ENCODE peak calls at places on chromosome 2, in nine cellular contexts. M is RKO; O is progenitor cell of endocrine pancreas; U is NCI-H1105; S is dorsolateral prefrontal cortex; H is T-cell; B is lower lobe of right lung; L is cardiac muscle cell; N is effector memory CD8-positive, alpha-beta T cell. Z is an unnamed sample.

GRCh38 chr2:95015261-95015918 is 10.1 kb upstream of the MAL start:
- DNase-seq in M (no peak), N (no peak), S (no peak), L (no peak), U (no peak), O (no peak), B (no peak), H (no peak), Z (no peak)

GRCh38 chr2:25479761-25480160 is 138.0 kb upstream of the DNMT3A start:
- DNase-seq in M (no peak), O (no peak), B (no peak), N (no peak), L (peak), S (peak), H (no peak), U (no peak), Z (no peak)

GRCh38 chr2:201362396-201362795 is 5.3 kb upstream of the FLACC1 start:
- DNase-seq in M (no peak), U (no peak), L (no peak), H (no peak), B (no peak), N (no peak), O (no peak), S (no peak), Z (no peak)

GRCh38 chr2:235836416-235837042 is 331.7 kb downstream of the GBX2 start:
- DNase-seq in O (no peak), H (no peak), B (no peak), N (no peak), S (no peak), U (no peak), L (peak), M (no peak), Z (no peak)

GRCh38 chr2:230751062-230751461 is 38.4 kb downstream of the CAB39 start:
- DNase-seq in L (no peak), M (peak), N (no peak), U (no peak), S (no peak), H (no peak), O (no peak), B (no peak), Z (no peak)

GRCh38 chr2:134377730-134378129 is 123.9 kb downstream of the MGAT5 start:
- DNase-seq in U (no peak), B (no peak), L (no peak), O (no peak), N (no peak), H (no peak), M (no peak), S (no peak), Z (no peak)

GRCh38 chr2:186590538-186591441 is 934 bp downstream of the ITGAV start:
- DNase-seq in U (peak), L (peak), O (no peak), S (peak), H (no peak), N (peak), M (peak), B (no peak), Z (peak)

GRCh38 chr2:175404839-175405238 is 223.3 kb upstream of the ATP5MC3 start:
- DNase-seq in O (no peak), M (no peak), U (no peak), H (no peak), L (no peak), S (no peak), B (no peak), N (no peak), Z (no peak)

GRCh38 chr2:60423066-60423465 is 130.4 kb downstream of the BCL11A start:
- DNase-seq in H (no peak), S (no peak), N (no peak), L (no peak), O (no peak), U (no peak), M (no peak), B (no peak), Z (no peak)

Z was measured in anterior cingulate cortex.